ENCODE peak calls at places on chromosome 10, in nine cellular contexts. Y is WERI-Rb-1; R is BE2C; K is CD4-positive, alpha-beta T cell; F is bronchial epithelial cell; T is tibial nerve; V is CD14-positive monocyte; Z is nephron progenitor cell; W is IMR-90. S is an unnamed sample.

GRCh38 chr10:6924166-6924565 is 344.1 kb upstream of the PRKCQ start:
- DNase-seq in R (no peak), W (peak; percentile 18), T (no peak), Z (no peak), V (no peak), K (no peak), F (peak; percentile 82), Y (no peak), S (no peak)

GRCh38 chr10:48464121-48464870 is 140.6 kb downstream of the ARHGAP22 start:
- DNase-seq in T (no peak), Z (no peak), V (peak; percentile 38), F (no peak), W (no peak), Y (peak; percentile 7), K (no peak), R (peak; percentile 8), S (peak; percentile 37)

GRCh38 chr10:73209705-73210104 is 37.4 kb downstream of the DNAJC9 start:
- DNase-seq in R (no peak), K (no peak), F (peak; percentile 87), W (peak; percentile 70), Y (no peak), Z (no peak), T (no peak), V (no peak), S (no peak)

GRCh38 chr10:947881-948280 is 16.4 kb upstream of the LARP4B start:
- DNase-seq in Y (no peak), Z (no peak), K (no peak), R (no peak), F (no peak), T (no peak), W (no peak), V (no peak), S (no peak)

GRCh38 chr10:86703176-86703575 is 34.9 kb downstream of the LDB3 start:
- DNase-seq in F (no peak), Z (no peak), T (no peak), K (no peak), W (no peak), R (no peak), V (peak; percentile 27), Y (no peak), S (peak; percentile 29)

GRCh38 chr10:110137142-110137545 is 70.3 kb upstream of the MXI1 start:
- DNase-seq in Y (no peak), K (no peak), F (peak; percentile 78), R (no peak), Z (no peak), T (no peak), V (no peak), W (peak; percentile 78), S (no peak)

GRCh38 chr10:73983096-73984047 is 14.5 kb upstream of the VCL start:
- DNase-seq in W (no peak), T (no peak), Y (no peak), R (no peak), Z (no peak), V (no peak), F (peak; percentile 78), K (no peak), S (no peak)

GRCh38 chr10:22958338-22958737 is 30.5 kb downstream of the ARMC3 start:
- DNase-seq in K (no peak), V (no peak), R (no peak), T (no peak), W (no peak), F (peak; percentile 86), Z (no peak), Y (no peak), S (no peak)

GRCh38 chr10:44047361-44047760 is 337.5 kb downstream of the CXCL12 start:
- DNase-seq in F (no peak), Z (peak; percentile 22), V (no peak), W (no peak), R (no peak), Y (no peak), T (no peak), K (no peak), S (no peak)

GRCh38 chr10:84156768-84157167 is 16.8 kb upstream of the GPR15LG start:
- DNase-seq in V (peak; percentile 90), Z (no peak), K (no peak), Y (no peak), W (peak; percentile 10), F (peak; percentile 18), R (peak; percentile 24), T (no peak), S (no peak)

GRCh38 chr10:101482568-101482967 is 105.5 kb downstream of the POLL start:
- DNase-seq in Y (no peak), R (no peak), V (no peak), K (no peak), W (no peak), Z (no peak), T (no peak), F (no peak), S (no peak)

GRCh38 chr10:78267598-78267997 is 233.9 kb downstream of the RPS24 start:
- DNase-seq in V (no peak), Z (no peak), Y (no peak), W (peak; percentile 68), F (no peak), K (no peak), R (peak; percentile 28), T (no peak), S (no peak)

GRCh38 chr10:8060704-8061121 is 6.2 kb downstream of the GATA3 start:
- DNase-seq in Y (no peak), R (no peak), V (no peak), K (no peak), Z (no peak), F (no peak), W (no peak), T (no peak), S (no peak)

GRCh38 chr10:21191512-21191911 is 294.4 kb upstream of the NEBL start:
- DNase-seq in W (no peak), K (no peak), T (no peak), R (no peak), Y (no peak), Z (no peak), F (no peak), V (no peak), S (no peak)

GRCh38 chr10:106982248-106982647 is 182.3 kb downstream of the SORCS1 start:
- DNase-seq in F (no peak), V (no peak), K (no peak), T (no peak), Y (no peak), R (no peak), W (no peak), Z (no peak), S (no peak)

GRCh38 chr10:106980711-106981460 is 183.6 kb downstream of the SORCS1 start:
- DNase-seq in K (no peak), V (no peak), Y (no peak), R (no peak), F (no peak), Z (no peak), W (no peak), T (no peak), S (no peak)

GRCh38 chr10:106978746-106979145 is 185.8 kb downstream of the SORCS1 start:
- DNase-seq in V (no peak), F (no peak), R (no peak), Z (no peak), Y (no peak), T (no peak), K (no peak), W (no peak), S (no peak)

GRCh38 chr10:106987362-106987761 is 177.1 kb downstream of the SORCS1 start:
- DNase-seq in Z (no peak), Y (no peak), R (no peak), F (no peak), K (no peak), T (no peak), W (no peak), V (no peak), S (no peak)

DNA sequence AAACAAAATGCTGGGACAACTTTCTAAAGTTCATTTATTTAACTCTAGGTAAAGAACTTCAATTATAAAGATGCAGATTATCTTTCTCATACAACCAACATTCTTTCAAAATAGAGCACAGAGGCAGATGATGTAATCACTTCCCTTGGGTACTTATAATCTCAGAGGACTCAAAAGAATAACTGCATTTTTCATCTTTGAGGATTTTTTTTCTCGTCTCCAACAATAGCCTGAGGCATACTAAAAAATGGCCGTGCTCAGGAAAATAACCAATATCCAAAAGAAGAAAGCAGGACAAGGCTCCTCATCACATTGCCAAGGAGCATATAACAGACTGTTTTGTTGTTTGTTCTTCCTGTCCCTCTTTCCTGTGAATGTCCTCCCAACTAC is 183.1 kb downstream of the SORCS1 start:
- DNase-seq in R (no peak), Y (no peak), V (no peak), Z (no peak), W (no peak), K (no peak), T (no peak), F (no peak), S (no peak)
- TF ChIP-seq CTCF in R (no peak), Y (no peak), V (no peak), Z (no peak), W (no peak), K (no peak), T (no peak), F (no peak), S (no peak)

GRCh38 chr10:102673961-102674511 is 29.8 kb downstream of the TRIM8 start:
- DNase-seq in Z (peak; percentile 47), F (peak; percentile 87), Y (peak; percentile 60), W (peak; percentile 75), K (peak; percentile 84), V (peak; percentile 67), R (peak; percentile 65), T (no peak), S (no peak)
- TF ChIP-seq CTCF in Z (no peak), F (no peak), Y (no peak), W (no peak), K (no peak), V (no peak), R (no peak), T (no peak), S (no peak)

DNA sequence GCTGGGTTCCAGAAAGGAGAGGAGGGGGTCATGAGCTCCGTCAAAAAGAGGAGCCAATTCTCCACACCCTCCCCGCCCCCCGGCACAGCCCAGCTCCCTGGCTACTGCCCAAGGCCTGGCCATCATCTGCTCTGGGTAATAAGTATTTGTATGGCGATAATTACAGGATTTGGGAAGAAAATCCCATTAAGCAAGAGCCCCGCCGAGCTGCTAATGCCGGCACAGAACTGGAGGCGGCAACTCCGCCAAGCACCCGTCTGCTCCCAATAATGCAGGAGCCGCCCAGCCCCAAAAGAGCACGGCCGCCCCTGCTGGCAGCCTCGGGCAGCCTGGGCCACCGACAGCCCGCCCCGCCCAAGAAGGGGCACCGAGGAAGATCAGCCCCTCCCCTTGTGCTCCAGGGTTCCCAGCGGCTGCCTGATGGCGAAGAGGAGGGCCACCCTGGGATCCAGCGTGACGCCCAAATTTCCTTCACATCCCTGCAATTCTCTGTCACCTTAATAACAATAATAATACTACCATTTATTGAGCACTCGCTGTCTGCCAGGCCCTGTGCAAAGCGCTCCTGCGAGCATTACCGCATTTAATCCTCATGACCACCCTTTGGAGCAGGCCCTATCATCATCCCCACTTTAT is 5.9 kb downstream of the SLIT1 start:
- DNase-seq in W (no peak), V (no peak), T (no peak), K (no peak), Y (peak; percentile 94), F (no peak), R (peak; percentile 78), Z (peak; percentile 75), S (no peak)
- TF ChIP-seq CTCF in W (no peak), V (no peak), T (no peak), K (no peak), Y (peak; percentile 72), F (no peak), R (peak; percentile 47), Z (peak; percentile 49), S (peak; percentile 22)

DNA sequence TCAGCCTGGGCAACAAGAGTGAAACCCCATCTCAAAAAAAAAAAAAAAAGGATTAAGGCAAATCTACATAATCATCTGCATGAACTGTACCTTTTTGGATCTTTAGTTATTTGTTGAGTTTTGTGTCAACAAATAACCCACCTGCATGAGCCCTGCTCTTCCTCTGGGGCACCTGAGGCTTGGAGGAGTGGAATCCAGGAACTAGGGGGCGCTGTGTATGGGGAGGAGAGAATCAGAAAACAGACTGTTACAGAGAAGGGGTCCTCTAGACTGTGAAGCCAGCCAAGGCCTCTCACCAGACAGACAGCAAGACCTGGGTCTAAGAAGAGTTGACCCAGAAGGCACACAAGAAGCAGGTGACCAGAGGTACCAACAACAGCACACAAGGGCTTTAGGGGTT is 682.8 kb upstream of the NRP1 start:
- DNase-seq in R (no peak), K (no peak), V (no peak), W (no peak), Y (peak; percentile 7), F (no peak), T (no peak), Z (no peak), S (no peak)
- TF ChIP-seq CTCF in R (peak; percentile 31), K (no peak), V (no peak), W (no peak), Y (peak; percentile 23), F (no peak), T (no peak), Z (no peak), S (no peak)